ENCODE peak calls at places on chromosomes 2 and 18, in seven cellular contexts. H, T, E, Z, L, U and R are unnamed samples.

GRCh38 chr18:54647176-54647575 is 56.1 kb downstream of the DYNAP start:
- DNase-seq in T (no peak), L (no peak), Z (peak; percentile 72), H (peak; percentile 30), U (peak; percentile 34), E (no peak), R (no peak)

GRCh38 chr2:208406474-208407451 is at the start of gene PTH2R:
- DNase-seq in Z (peak; percentile 71), U (no peak), L (no peak), T (no peak), E (no peak), H (peak; percentile 71), R (no peak)

GRCh38 chr2:237892478-237892877 is 33.1 kb downstream of the RAMP1 start:
- DNase-seq in E (no peak), Z (no peak), L (no peak), H (no peak), U (no peak), T (no peak), R (no peak)

GRCh38 chr2:148901142-148901541 is 26.1 kb downstream of the KIF5C start:
- DNase-seq in U (no peak), T (no peak), L (no peak), H (no peak), Z (no peak), E (no peak), R (no peak)

GRCh38 chr2:32947076-32947483 is 327 bp downstream of the LTBP1 start:
- DNase-seq in Z (peak; percentile 32), E (no peak), U (no peak), L (no peak), T (no peak), H (peak; percentile 22), R (no peak)

GRCh38 chr2:167212054-167212648 is 323.9 kb downstream of the XIRP2 start:
- DNase-seq in Z (peak; percentile 84), T (peak; percentile 35), E (no peak), U (peak; percentile 10), L (no peak), H (peak; percentile 57), R (peak; percentile 16)

GRCh38 chr2:6359964-6360363 is 505.7 kb downstream of the CMPK2 start:
- DNase-seq in U (no peak), E (no peak), T (no peak), H (no peak), L (no peak), Z (no peak), R (no peak)

GRCh38 chr18:9468998-9469397 is 6.3 kb upstream of the RALBP1 start:
- DNase-seq in E (no peak), T (no peak), U (no peak), L (no peak), H (no peak), Z (no peak), R (no peak)

GRCh38 chr18:46134920-46135675 is 30.9 kb downstream of the HAUS1 start:
- DNase-seq in Z (peak; percentile 31), H (no peak), T (no peak), L (no peak), E (no peak), U (no peak), R (peak; percentile 25)

GRCh38 chr18:8749492-8749891 is 44.1 kb downstream of the MTCL1 start:
- DNase-seq in U (no peak), E (no peak), L (no peak), T (no peak), H (no peak), Z (no peak), R (no peak)

GRCh38 chr2:177334940-177335543 is 57.5 kb upstream of the AGPS start:
- DNase-seq in L (no peak), T (peak; percentile 68), H (no peak), Z (peak; percentile 82), E (no peak), U (peak; percentile 33), R (peak; percentile 21)

GRCh38 chr2:96685285-96685591 is 42.7 kb downstream of the FER1L5 start:
- DNase-seq in L (no peak), Z (no peak), H (peak; percentile 22), T (no peak), U (no peak), E (no peak), R (no peak)

GRCh38 chr18:903703-904102 is 968 bp upstream of the ADCYAP1 start:
- DNase-seq in T (no peak), L (peak; percentile 41), U (no peak), E (no peak), Z (peak; percentile 83), H (peak; percentile 60), R (peak; percentile 53)

DNA sequence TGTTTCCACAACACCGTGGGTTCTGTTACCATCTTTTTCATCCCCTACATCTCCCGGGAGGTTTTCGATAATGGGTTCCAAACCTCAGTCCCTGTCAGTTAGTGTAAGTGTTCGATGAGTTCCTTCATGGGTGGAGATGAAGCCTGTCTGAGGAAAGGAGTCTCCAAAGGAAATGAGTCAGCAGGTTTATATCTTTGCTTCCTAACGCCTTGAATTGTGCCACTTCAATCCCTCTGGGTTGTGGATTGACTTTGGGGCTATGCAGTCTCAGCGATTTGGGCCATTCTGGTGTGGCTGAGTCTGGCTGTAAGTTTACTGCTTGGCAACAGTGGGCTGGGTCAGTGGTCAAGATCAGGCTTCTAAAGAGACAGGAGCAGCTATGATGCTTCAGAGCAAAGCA is 1.2 kb downstream of the SERPINB5 start:
- DNase-seq in U (no peak), T (no peak), H (no peak), L (no peak), E (no peak), Z (no peak), R (no peak)
- H3K4me3 ChIP-seq in U (peak overlapping the region; percentile 62), T (peak overlapping the region; percentile 67), H (no peak overlapping the region), L (no peak overlapping the region), E (no peak overlapping the region), Z (no peak overlapping the region), R (no peak overlapping the region)

GRCh38 chr2:10973766-10974165 is 62.0 kb downstream of the KCNF1 start:
- DNase-seq in E (no peak), Z (no peak), U (no peak), T (no peak), H (no peak), L (no peak), R (no peak)
- TF ChIP-seq CTCF in E (no peak), Z (no peak), U (no peak), T (no peak), H (no peak), L (no peak), R (no peak)

GRCh38 chr2:154707994-154708393 is 9.5 kb downstream of the KCNJ3 start:
- DNase-seq in E (no peak), Z (no peak), H (no peak), T (no peak), L (no peak), U (no peak), R (no peak)

GRCh38 chr2:154700142-154700541 is 1.6 kb downstream of the KCNJ3 start:
- DNase-seq in U (no peak), H (no peak), L (no peak), T (no peak), E (no peak), Z (peak; percentile 15), R (no peak)

GRCh38 chr2:154709215-154709614 is 10.7 kb downstream of the KCNJ3 start:
- DNase-seq in E (no peak), L (no peak), T (no peak), H (peak; percentile 5), Z (no peak), U (no peak), R (no peak)

GRCh38 chr2:154706660-154707059 is 8.2 kb downstream of the KCNJ3 start:
- DNase-seq in E (no peak), L (no peak), U (no peak), T (no peak), Z (no peak), H (no peak), R (no peak)

GRCh38 chr2:154704991-154705390 is 6.5 kb downstream of the KCNJ3 start:
- DNase-seq in U (no peak), E (no peak), H (no peak), L (no peak), Z (no peak), T (no peak), R (no peak)
- H3K27ac ChIP-seq in U (no peak overlapping the region), E (no peak overlapping the region), H (no peak overlapping the region), L (no peak overlapping the region), Z (no peak overlapping the region), T (no peak overlapping the region), R (no peak overlapping the region)

GRCh38 chr2:10845640-10846039 is 33.1 kb upstream of the PDIA6 start:
- DNase-seq in H (no peak), E (no peak), T (no peak), L (peak; percentile 36), U (no peak), Z (no peak), R (no peak)

GRCh38 chr2:10841547-10842219 is 29.1 kb upstream of the PDIA6 start:
- DNase-seq in L (no peak), Z (no peak), E (no peak), U (no peak), H (no peak), T (no peak), R (no peak)

GRCh38 chr2:10842506-10842905 is 29.9 kb upstream of the PDIA6 start:
- DNase-seq in L (no peak), E (no peak), Z (no peak), U (no peak), H (no peak), T (no peak), R (no peak)

GRCh38 chr2:10846110-10846861 is 33.7 kb upstream of the PDIA6 start:
- DNase-seq in L (no peak), T (no peak), H (no peak), Z (no peak), E (no peak), U (no peak), R (no peak)

GRCh38 chr2:10844083-10844482 is 31.5 kb upstream of the PDIA6 start:
- DNase-seq in U (no peak), E (no peak), L (peak; percentile 86), H (peak; percentile 92), Z (peak; percentile 90), T (peak; percentile 61), R (peak; percentile 94)
- H3K4me3 ChIP-seq in U (no peak overlapping the region), E (no peak overlapping the region), L (peak overlapping the region; percentile 67), H (no peak overlapping the region), Z (peak overlapping the region; percentile 31), T (no peak overlapping the region), R (no peak overlapping the region)

GRCh38 chr2:102806250-102806837 is 44.5 kb downstream of the TMEM182 start:
- DNase-seq in Z (peak; percentile 71), L (peak; percentile 66), U (peak; percentile 37), H (peak; percentile 79), T (no peak), E (no peak), R (peak; percentile 78)
- TF ChIP-seq CTCF in Z (peak; percentile 90), L (peak; percentile 84), U (peak; percentile 55), H (peak; percentile 72), T (peak; percentile 77), E (peak; percentile 48), R (peak; percentile 68)